ENCODE peak calls at places on chromosomes 1 and 21, in four cellular contexts. Q, U, H and I are unnamed samples.

GRCh38 chr1:219781491-219781890 is 146.9 kb downstream of the SLC30A10 start:
- DNase-seq in Q (no peak), H (no peak), U (no peak), I (no peak)

GRCh38 chr1:53526451-53527101 is 67.4 kb downstream of the DMRTB1 start:
- DNase-seq in H (no peak), Q (no peak), U (no peak), I (peak)

GRCh38 chr1:232549998-232550397 is 79.9 kb downstream of the SIPA1L2 start:
- DNase-seq in Q (no peak), H (no peak), U (no peak), I (no peak)

GRCh38 chr1:201640624-201641023 is 101.7 kb downstream of the NAV1 start:
- DNase-seq in H (no peak), U (no peak), Q (no peak), I (no peak)

GRCh38 chr1:20164694-20165202 is 21.1 kb upstream of the UBXN10 start:
- DNase-seq in U (no peak), H (no peak), Q (no peak), I (no peak)

GRCh38 chr1:24093762-24094161 is 18.2 kb downstream of the MYOM3 start:
- DNase-seq in Q (no peak), U (no peak), H (no peak), I (no peak)

GRCh38 chr1:15071936-15072335 is 81.6 kb upstream of the TMEM51 start:
- DNase-seq in U (no peak), Q (no peak), H (no peak), I (no peak)

GRCh38 chr1:182227864-182228547 is 163.6 kb downstream of the GLUL start:
- DNase-seq in H (no peak), U (no peak), Q (no peak), I (no peak)

GRCh38 chr1:113219828-113220227 is 146.8 kb downstream of the LRIG2 start:
- DNase-seq in Q (peak), U (no peak), H (no peak), I (no peak)

GRCh38 chr1:58575831-58576726 is 973 bp downstream of the TACSTD2 start:
- DNase-seq in H (no peak), Q (no peak), U (no peak), I (no peak)

GRCh38 chr1:209395169-209395568 is 188.3 kb upstream of the CAMK1G start:
- DNase-seq in Q (no peak), H (no peak), U (no peak), I (peak)

GRCh38 chr1:219797683-219798082 is 130.7 kb downstream of the SLC30A10 start:
- DNase-seq in Q (no peak), H (no peak), U (no peak), I (no peak)

GRCh38 chr1:41728403-41729202 is 190.1 kb downstream of the HIVEP3 start:
- DNase-seq in U (peak), Q (no peak), H (no peak), I (peak)

GRCh38 chr1:147243228-147243685 is 773 bp downstream of the CHD1L start:
- DNase-seq in U (no peak), Q (peak), H (no peak), I (peak)

GRCh38 chr1:2985121-2985561 is 36.1 kb upstream of the ACTRT2 start:
- DNase-seq in Q (no peak), H (no peak), U (no peak), I (no peak)

GRCh38 chr1:203031467-203031866 is 5.2 kb downstream of the PPFIA4 start:
- DNase-seq in U (no peak), Q (peak), H (no peak), I (no peak)

GRCh38 chr1:246748867-246749266 is 24.7 kb downstream of the SCCPDH start:
- DNase-seq in H (no peak), U (no peak), Q (peak), I (no peak)

GRCh38 chr1:25246600-25247023 is 642 bp downstream of the RSRP1 start:
- DNase-seq in H (no peak), U (no peak), Q (peak), I (peak)

GRCh38 chr1:148010527-148010926 is 82.3 kb downstream of the GPR89B start:
- DNase-seq in H (no peak), U (no peak), Q (no peak), I (peak)

GRCh38 chr1:19643602-19644419 is at the start of gene NBL1:
- DNase-seq in Q (peak), H (no peak), U (no peak), I (peak)

GRCh38 chr1:28172690-28173150 is 3.8 kb downstream of the PTAFR start:
- DNase-seq in Q (peak), U (peak), H (no peak), I (peak)

GRCh38 chr1:32900956-32901822 is at the start of gene TMEM54:
- DNase-seq in Q (peak), H (no peak), U (no peak), I (peak)
- TF ChIP-seq NRF1 in Q (no peak), H (no peak), U (no peak), I (no peak)

GRCh38 chr1:184748767-184749166 is 5.9 kb downstream of the EDEM3 start:
- DNase-seq in Q (no peak), H (no peak), U (no peak), I (no peak)
- H3K27ac ChIP-seq in Q (no peak), H (no peak), U (no peak), I (no peak)

DNA sequence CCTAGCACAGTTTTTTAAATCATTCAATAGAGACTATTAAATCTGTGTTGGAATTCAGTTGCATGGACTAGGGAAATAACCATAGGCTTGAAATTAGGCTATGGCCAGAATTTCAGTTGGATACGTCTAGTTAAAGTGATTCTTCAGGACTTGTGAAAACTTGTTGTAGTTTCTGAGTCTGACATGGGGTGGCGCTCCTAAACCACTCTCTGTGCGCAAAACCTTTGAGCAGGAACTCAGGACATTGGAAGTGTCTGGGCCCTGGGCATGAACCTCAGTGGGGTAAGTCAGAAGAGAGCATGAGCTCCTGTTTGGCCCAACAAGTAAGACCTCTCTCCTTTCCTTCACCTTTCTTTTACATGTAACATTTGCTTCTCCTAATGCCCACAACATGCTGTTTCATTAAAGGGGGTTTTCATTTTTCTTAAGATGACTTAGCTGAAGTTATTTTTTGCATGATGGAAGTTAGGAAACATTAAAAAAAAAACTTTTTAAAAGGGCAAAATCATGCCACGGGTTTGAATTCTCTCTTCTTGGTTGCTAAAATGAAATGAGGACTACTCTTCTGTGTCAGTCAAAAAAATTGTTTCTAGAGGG is 17.1 kb upstream of the CCDC190 start:
- DNase-seq in U (no peak), Q (peak), H (peak), I (peak)
- H3K9ac ChIP-seq in U (no peak), Q (no peak), H (no peak), I (peak)

DNA sequence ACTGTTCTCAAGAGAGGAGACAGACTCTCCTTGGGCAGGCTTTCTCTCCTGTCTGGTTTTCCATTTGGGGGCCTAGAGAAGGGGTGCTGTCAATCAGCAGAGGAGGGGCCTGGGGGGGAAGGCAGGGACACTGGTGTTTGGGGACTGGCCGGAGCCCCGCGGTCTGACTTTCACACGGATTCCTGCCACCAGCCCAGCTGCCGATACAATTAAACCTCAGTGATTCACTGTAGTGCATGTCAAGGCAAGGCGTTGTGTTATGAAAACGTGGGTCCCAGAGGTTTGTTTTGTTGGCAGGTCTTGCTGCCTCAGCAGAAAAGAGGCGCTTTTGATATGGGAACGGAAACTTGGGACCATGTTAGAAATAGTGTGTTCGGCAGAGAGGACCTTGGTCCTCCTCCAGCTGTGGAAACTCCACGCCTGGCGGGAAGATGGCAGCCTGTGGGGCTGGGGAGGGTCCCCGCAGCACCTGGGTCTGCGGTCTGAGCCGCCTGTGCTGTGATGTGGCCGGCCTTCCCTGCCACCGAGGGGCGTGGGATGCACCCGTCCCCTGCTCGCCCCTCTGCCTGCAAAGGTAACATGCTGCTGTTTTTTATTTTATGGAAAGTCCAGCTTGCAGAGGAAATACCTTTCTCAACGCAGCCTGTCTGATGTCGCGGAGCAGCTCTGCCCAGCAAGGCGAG is 47.6 kb downstream of the SPSB1 start:
- DNase-seq in H (no peak), U (no peak), Q (no peak), I (no peak)
- TF ChIP-seq NRF1 in H (no peak), U (no peak), Q (no peak), I (no peak)

DNA sequence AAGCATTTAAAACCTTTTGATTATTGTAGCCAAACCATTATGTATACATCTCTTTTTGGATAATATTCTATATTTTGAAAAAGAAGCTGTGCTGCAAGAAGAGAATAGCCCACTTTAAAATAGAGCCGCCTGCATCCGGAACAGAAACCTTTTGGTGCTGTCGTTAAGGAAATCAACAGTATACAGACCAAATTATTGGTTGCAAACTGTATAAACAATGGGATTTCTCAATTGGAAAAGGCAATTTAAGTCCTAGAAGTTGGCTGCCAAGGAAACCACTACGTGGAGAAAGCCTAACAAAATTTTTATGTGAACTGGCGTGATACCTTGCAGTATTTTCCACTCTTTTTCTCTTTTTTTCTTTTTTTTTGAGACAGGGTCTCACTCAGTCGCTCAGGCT is 25.8 kb downstream of the DESI2 start:
- DNase-seq in Q (no peak), U (no peak), H (no peak), I (no peak)
- H3K27ac ChIP-seq in Q (no peak), U (no peak), H (no peak), I (no peak)

GRCh38 chr1:222547260-222547614 is 667 bp downstream of the HHIPL2 start:
- DNase-seq in U (no peak), Q (no peak), H (no peak), I (no peak)

GRCh38 chr1:222546548-222547259 is 1.2 kb downstream of the HHIPL2 start:
- DNase-seq in U (no peak), H (no peak), Q (no peak), I (peak)

GRCh38 chr1:222546091-222546490 is 1.8 kb downstream of the HHIPL2 start:
- DNase-seq in Q (no peak), H (no peak), U (no peak), I (no peak)

GRCh38 chr1:222543817-222544216 is 4.1 kb downstream of the HHIPL2 start:
- DNase-seq in U (no peak), Q (peak), H (no peak), I (no peak)

DNA sequence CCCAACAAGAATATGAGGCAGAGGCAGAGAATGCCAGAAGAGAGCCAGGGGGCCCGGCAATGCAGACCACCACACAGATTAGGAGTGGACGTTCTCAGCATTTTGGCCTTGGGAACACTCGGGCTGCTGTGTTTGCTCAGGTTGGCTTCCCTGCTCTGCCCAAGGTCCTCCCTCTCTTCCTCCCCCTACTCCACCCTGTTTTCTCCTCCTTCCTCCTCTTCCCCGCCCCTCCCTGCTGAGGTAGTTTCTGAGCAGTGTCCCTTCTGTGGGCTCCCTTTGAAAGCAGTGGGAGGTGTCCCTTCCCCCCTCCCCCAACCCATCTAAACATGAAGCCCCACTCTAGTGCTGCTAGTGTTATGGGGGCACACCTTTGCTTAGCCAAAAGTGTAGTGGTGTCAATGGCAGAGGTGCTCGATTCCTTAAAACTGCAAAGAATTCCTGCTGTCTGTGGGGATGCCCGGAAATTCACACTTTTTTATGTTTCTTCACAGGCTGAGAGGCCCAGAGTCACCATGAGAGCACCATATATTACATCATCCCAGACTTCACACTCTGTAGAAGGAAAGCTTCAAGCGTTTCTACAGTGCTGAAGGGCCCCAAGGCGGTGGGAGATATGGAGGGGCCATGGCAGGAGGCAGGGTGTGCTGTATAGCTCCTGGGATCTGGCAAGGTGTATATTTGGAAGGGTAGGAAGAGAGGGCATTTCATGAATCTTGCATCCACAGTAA is at the start of gene HHIPL2:
- DNase-seq in Q (peak), H (no peak), U (no peak), I (no peak)
- H3K9ac ChIP-seq in Q (no peak), H (no peak), U (no peak), I (no peak)

DNA sequence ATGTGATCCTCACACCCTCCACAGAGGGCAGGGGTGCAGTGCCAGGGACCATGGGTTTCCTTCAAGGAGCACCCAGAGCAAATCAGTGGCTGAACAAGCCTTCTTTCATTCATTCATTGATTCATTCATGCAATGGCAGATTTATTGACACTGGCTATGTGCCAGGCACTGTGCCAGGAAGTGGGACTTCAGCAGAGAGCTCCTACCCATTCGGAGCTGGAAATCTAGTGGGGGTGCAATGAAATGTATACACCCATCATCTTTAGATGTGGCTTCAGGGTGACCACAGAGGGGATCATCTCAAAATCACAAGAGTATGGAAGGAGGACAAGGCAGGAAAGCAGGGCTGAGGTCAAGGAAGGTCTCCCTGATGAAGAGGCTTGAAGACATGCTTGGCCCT is 18.9 kb downstream of the SLC6A9 start:
- DNase-seq in H (no peak), Q (no peak), U (no peak), I (no peak)
- TF ChIP-seq NRF1 in H (no peak), Q (no peak), U (no peak), I (no peak)

GRCh38 chr21:34878501-34878900 is 170.6 kb downstream of the RUNX1 start:
- DNase-seq in U (no peak), H (no peak), Q (no peak), I (no peak)
- H3K27ac ChIP-seq in U (no peak), H (no peak), Q (no peak), I (no peak)

DNA sequence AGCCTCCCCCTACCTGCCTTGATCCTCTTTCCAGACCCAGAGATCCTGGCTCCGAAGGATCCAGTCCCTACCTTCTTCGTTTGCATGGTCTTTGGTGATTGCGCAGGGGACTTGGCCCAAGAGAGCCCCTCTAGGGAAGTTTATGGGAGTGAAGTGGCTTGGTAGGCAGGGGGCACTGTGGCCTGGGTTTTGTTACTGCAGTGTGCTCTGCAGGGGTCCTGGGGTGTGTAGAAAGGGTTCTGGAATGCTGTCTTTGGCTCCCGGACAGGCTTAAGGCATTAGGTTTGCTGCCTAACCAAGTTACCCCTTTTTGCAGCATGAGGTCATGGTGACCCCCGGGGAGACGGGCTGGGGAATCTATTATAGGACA is 3.8 kb downstream of the ATP8B2 start:
- DNase-seq in U (no peak), H (no peak), Q (no peak), I (peak)
- H3K9ac ChIP-seq in U (no peak), H (peak), Q (no peak), I (no peak)

GRCh38 chr1:68057564-68057963 is 7.1 kb upstream of the DIRAS3 start:
- DNase-seq in U (no peak), Q (no peak), H (no peak), I (no peak)
- TF ChIP-seq NRF1 in U (no peak), Q (no peak), H (no peak), I (no peak)